ENCODE peak calls at places on chromosomes 2 and 18, in eight cellular contexts. O is body of pancreas, T is psoas muscle, V is cardiac muscle cell, X is mammary epithelial cell, W is stomach, I is pancreas, D is right atrium auricular region. N is an unnamed sample.

GRCh38 chr2:191151315-191151698 is 513 bp upstream of the STAT4 start:
- DNase-seq in O (no peak), W (no peak), X (no peak), T (no peak), I (peak; percentile 55), D (no peak), V (no peak), N (no peak)

GRCh38 chr2:238123991-238124470 is 14.4 kb upstream of the KLHL30 start:
- DNase-seq in W (no peak), I (no peak), D (no peak), T (peak; percentile 29), V (no peak), X (no peak), O (no peak), N (no peak)

GRCh38 chr2:26033270-26033768 is 565 bp upstream of the RAB10 start:
- DNase-seq in T (no peak), X (peak; percentile 84), V (peak; percentile 87), I (no peak), O (peak; percentile 82), D (peak; percentile 86), W (peak; percentile 74), N (peak; percentile 83)

GRCh38 chr18:5311273-5312009 is 15.9 kb upstream of the ZBTB14 start:
- DNase-seq in X (no peak), V (peak; percentile 3), I (no peak), W (no peak), T (no peak), D (no peak), O (no peak), N (no peak)

GRCh38 chr2:47724221-47724981 is 58.5 kb upstream of the MSH6 start:
- DNase-seq in O (no peak), D (no peak), V (no peak), I (no peak), T (no peak), X (peak; percentile 37), W (no peak), N (peak; percentile 1)

GRCh38 chr2:54459037-54459441 is 2.9 kb downstream of the SPTBN1 start:
- DNase-seq in W (no peak), V (peak; percentile 68), O (no peak), T (no peak), D (no peak), X (peak; percentile 31), I (no peak), N (no peak)

GRCh38 chr18:51952844-51953243 is 387.2 kb upstream of the DCC start:
- DNase-seq in X (no peak), W (no peak), I (no peak), D (no peak), T (no peak), V (no peak), O (no peak), N (no peak)

GRCh38 chr2:134416637-134417036 is 162.8 kb downstream of the MGAT5 start:
- DNase-seq in T (no peak), D (no peak), V (no peak), I (no peak), W (no peak), X (no peak), O (no peak), N (no peak)

GRCh38 chr2:231576465-231576864 is 16.2 kb upstream of the TEX44 start:
- DNase-seq in I (no peak), D (no peak), T (no peak), X (no peak), O (no peak), W (no peak), V (no peak), N (no peak)

GRCh38 chr2:165251361-165251760 is 12.1 kb downstream of the SCN2A start:
- DNase-seq in I (no peak), W (no peak), X (no peak), T (no peak), O (no peak), D (no peak), V (no peak), N (peak; percentile 11)

GRCh38 chr2:190781604-190782198 is 98.9 kb upstream of the GLS start:
- DNase-seq in D (no peak), T (no peak), X (peak; percentile 43), W (peak; percentile 35), V (peak; percentile 85), O (peak; percentile 60), I (no peak), N (peak; percentile 34)

GRCh38 chr18:5317186-5317585 is 21.7 kb upstream of the ZBTB14 start:
- DNase-seq in X (no peak), W (no peak), O (no peak), V (peak; percentile 20), D (no peak), T (no peak), I (no peak), N (no peak)

GRCh38 chr2:44087037-44087713 is 81.5 kb upstream of the PPM1B start:
- DNase-seq in V (peak; percentile 85), W (peak; percentile 90), D (peak; percentile 89), I (peak; percentile 96), T (peak; percentile 93), O (peak; percentile 88), X (peak; percentile 56), N (peak; percentile 62)

GRCh38 chr2:10007440-10007839 is 35.9 kb upstream of the KLF11 start:
- DNase-seq in D (no peak), V (no peak), I (peak; percentile 53), X (no peak), T (no peak), W (no peak), O (no peak), N (no peak)

GRCh38 chr18:77014538-77014937 is 118.0 kb downstream of the MBP start:
- DNase-seq in T (peak; percentile 83), V (peak; percentile 18), I (no peak), X (no peak), W (no peak), O (no peak), D (no peak), N (no peak)

GRCh38 chr2:24824966-24825882 is 32.0 kb downstream of the CENPO start:
- DNase-seq in V (no peak), X (no peak), I (no peak), O (no peak), W (peak; percentile 24), T (peak; percentile 28), D (peak; percentile 55), N (no peak)

GRCh38 chr2:105783151-105783738 is 38.5 kb downstream of the NCK2 start:
- DNase-seq in V (no peak), O (no peak), T (no peak), D (no peak), X (no peak), W (no peak), I (no peak), N (no peak)

GRCh38 chr2:63544017-63544627 is 44.2 kb downstream of the WDPCP start:
- DNase-seq in V (peak; percentile 45), T (no peak), X (no peak), O (no peak), I (no peak), W (no peak), D (no peak), N (no peak)
- TF ChIP-seq CTCF in V (peak; percentile 57), T (peak; percentile 38), X (peak; percentile 59), O (peak; percentile 35), I (no peak), W (no peak), D (peak; percentile 13), N (peak; percentile 41)

DNA sequence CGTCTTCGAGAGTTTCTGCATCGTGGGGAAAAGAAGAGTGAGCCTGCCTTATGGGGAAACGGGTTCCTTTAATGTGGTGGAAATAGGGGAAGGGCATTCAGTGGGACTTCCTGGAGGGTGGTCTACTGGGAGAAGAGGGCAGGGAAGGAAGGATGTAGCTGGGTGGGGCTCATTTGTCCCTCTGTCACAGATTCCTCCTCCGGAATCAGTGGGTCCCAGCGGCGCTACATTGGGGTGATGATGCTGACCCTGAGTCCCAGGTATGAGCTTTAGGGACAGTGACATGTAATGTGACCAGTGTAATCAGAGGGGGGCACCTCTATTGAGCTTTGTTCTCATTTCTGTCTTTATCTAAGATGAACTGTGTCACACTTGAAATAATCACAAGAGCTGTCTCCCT is 1.9 kb downstream of the HTRA2 start:
- DNase-seq in D (no peak), T (no peak), O (no peak), W (no peak), V (no peak), I (no peak), X (no peak), N (no peak)
- H3K4me3 ChIP-seq in D (no peak overlapping the region), T (no peak overlapping the region), O (no peak overlapping the region), W (no peak overlapping the region), V (no peak overlapping the region), I (no peak overlapping the region), X (no peak overlapping the region), N (no peak overlapping the region)

GRCh38 chr2:217156801-217157200 is 296.9 kb upstream of the TNP1 start:
- DNase-seq in V (no peak), I (no peak), T (no peak), X (no peak), O (no peak), W (no peak), D (no peak), N (no peak)

GRCh38 chr2:217158906-217159305 is 299.0 kb upstream of the TNP1 start:
- DNase-seq in O (no peak), D (no peak), V (no peak), X (no peak), W (no peak), T (no peak), I (no peak), N (no peak)

GRCh38 chr2:217160103-217160502 is 300.2 kb upstream of the TNP1 start:
- DNase-seq in O (no peak), D (no peak), T (no peak), V (no peak), I (no peak), X (peak; percentile 84), W (no peak), N (no peak)

GRCh38 chr2:217160978-217161973 is 301.4 kb upstream of the TNP1 start:
- DNase-seq in O (no peak), D (no peak), W (no peak), I (no peak), X (peak; percentile 23), T (no peak), V (no peak), N (no peak)

GRCh38 chr2:217157581-217157980 is 297.7 kb upstream of the TNP1 start:
- DNase-seq in O (no peak), X (no peak), T (no peak), D (no peak), V (no peak), I (no peak), W (no peak), N (no peak)
- H3K27ac ChIP-seq in O (no peak overlapping the region), X (no peak overlapping the region), T (no peak overlapping the region), D (no peak overlapping the region), V (no peak overlapping the region), I (no peak overlapping the region), W (no peak overlapping the region), N (no peak overlapping the region)

DNA sequence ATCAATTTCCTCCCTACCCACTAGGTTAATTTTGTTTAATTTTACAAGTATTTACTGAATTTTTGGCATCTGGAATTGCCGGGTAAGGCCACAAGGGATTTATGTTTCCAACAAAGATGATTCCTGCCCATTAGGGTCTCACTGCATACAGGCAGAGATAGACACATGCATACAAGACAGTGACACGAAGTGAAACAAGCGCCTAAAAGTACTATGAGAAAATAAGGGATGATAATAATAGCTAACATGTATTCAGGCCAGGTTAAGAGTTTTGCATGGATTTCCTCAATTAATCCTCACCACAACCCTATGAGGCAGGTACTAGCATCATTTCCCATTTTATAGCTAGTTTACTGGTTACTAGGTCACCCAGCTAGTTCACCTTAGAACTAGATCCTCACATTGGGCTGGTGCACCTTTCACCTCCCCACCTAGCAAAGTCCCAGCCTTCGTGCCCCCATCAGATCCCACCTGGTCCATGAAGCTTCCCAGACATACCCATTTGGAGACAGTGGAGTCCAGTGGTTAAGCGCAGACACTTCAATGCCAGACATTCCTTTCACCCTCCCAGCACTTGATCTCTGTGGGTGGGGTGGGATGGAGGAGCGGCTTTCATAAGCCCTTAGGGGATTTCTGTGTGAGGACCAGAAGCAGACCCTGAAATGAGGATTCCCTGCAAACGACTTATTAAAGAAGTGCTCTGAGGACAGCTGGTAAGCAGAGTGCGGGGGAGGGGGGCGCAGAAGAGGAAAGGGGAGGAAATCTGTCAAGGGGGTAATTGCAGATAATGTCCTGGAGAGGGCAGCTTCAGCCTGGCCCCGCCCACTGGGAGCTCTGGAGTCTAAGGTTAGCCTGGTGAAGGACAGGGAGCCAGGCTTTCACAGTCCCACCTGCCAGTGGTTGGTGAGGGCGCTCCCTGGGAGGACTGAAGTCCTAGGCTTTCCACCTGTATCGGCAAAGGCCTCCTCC is 5.8 kb upstream of the DGUOK start:
- DNase-seq in V (peak; percentile 26), W (peak; percentile 49), X (no peak), O (peak; percentile 24), T (peak; percentile 57), I (no peak), D (no peak), N (no peak)
- TF ChIP-seq CTCF in V (peak; percentile 16), W (peak; percentile 19), X (peak; percentile 41), O (peak; percentile 19), T (no peak), I (no peak), D (no peak), N (peak; percentile 39)